ENCODE peak calls at places on chromosomes 1 and 21, in four cellular contexts. One of them, this sample, is unnamed.

GRCh38 chr1:161133220-161133740 is 813 bp upstream of the DEDD start:
- DNase-seq in heart left ventricle: no peak
- DNase-seq in IMR-90: peak; percentile 23
- DNase-seq in breast epithelium: no peak
- DNase-seq in this sample: no peak

GRCh38 chr1:244353572-244354091 is 98.1 kb downstream of the ADSS2 start:
- DNase-seq in heart left ventricle: peak; percentile 68
- DNase-seq in breast epithelium: no peak
- DNase-seq in IMR-90: peak; percentile 97
- DNase-seq in this sample: no peak

GRCh38 chr1:7013833-7014639 is 228.8 kb downstream of the CAMTA1 start:
- DNase-seq in breast epithelium: no peak
- DNase-seq in heart left ventricle: peak; percentile 82
- DNase-seq in IMR-90: no peak
- DNase-seq in this sample: no peak

GRCh38 chr1:94746635-94747525 is 73.3 kb upstream of the SLC44A3 start:
- DNase-seq in breast epithelium: no peak
- DNase-seq in IMR-90: no peak
- DNase-seq in heart left ventricle: no peak
- DNase-seq in this sample: no peak

GRCh38 chr1:221637641-221638041 is 104.2 kb downstream of the DUSP10 start:
- DNase-seq in breast epithelium: no peak
- DNase-seq in heart left ventricle: peak; percentile 49
- DNase-seq in IMR-90: peak; percentile 34
- DNase-seq in this sample: no peak

GRCh38 chr1:234978397-234979291 is 150.0 kb downstream of the TOMM20 start:
- DNase-seq in heart left ventricle: peak; percentile 71
- DNase-seq in IMR-90: peak; percentile 93
- DNase-seq in breast epithelium: no peak
- DNase-seq in this sample: no peak

GRCh38 chr1:227343201-227343600 is 24.9 kb upstream of the CDC42BPA start:
- DNase-seq in heart left ventricle: no peak
- DNase-seq in IMR-90: peak; percentile 11
- DNase-seq in breast epithelium: no peak
- DNase-seq in this sample: no peak

GRCh38 chr1:186304982-186305949 is 69.8 kb downstream of the TPR start:
- DNase-seq in breast epithelium: no peak
- DNase-seq in IMR-90: peak; percentile 13
- DNase-seq in heart left ventricle: no peak
- DNase-seq in this sample: no peak

GRCh38 chr1:107900083-107900945 is 64.7 kb downstream of the VAV3 start:
- DNase-seq in heart left ventricle: no peak
- DNase-seq in breast epithelium: no peak
- DNase-seq in IMR-90: no peak
- DNase-seq in this sample: no peak

GRCh38 chr1:4653796-4654715 is at the start of gene AJAP1:
- DNase-seq in heart left ventricle: no peak
- DNase-seq in IMR-90: no peak
- DNase-seq in breast epithelium: no peak
- DNase-seq in this sample: peak; percentile 38

DNA sequence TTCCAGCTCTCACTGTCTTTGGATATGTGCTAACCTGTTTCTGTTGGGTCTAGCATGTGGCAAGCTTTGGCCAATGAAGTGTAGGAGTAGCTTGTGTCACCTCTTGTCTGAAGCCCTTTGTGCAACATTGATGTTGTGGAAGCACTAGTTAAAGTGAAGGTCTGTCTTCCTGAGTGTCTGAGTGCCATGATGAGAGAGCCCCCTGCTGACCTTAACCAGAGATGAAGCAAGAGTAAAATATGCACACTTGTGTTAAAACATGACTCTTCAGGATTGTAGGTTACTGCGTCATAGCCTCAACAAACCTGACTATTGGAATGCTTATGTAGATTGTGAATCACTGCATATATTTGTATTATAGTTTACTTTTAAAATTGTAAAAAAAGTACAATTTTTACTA is 103.7 kb downstream of the NCAM2 start:
- DNase-seq in heart left ventricle: no peak
- DNase-seq in IMR-90: peak; percentile 85
- DNase-seq in breast epithelium: no peak
- DNase-seq in this sample: peak; percentile 35
- TF ChIP-seq CTCF in heart left ventricle: peak; percentile 29
- TF ChIP-seq CTCF in IMR-90: peak; percentile 31
- TF ChIP-seq CTCF in breast epithelium: peak; percentile 26
- TF ChIP-seq CTCF in this sample: no peak

GRCh38 chr1:31507676-31508530 is 68.4 kb upstream of the TINAGL1 start:
- DNase-seq in breast epithelium: no peak
- DNase-seq in IMR-90: no peak
- DNase-seq in heart left ventricle: no peak
- DNase-seq in this sample: no peak
- TF ChIP-seq CTCF in breast epithelium: no peak
- TF ChIP-seq CTCF in IMR-90: no peak
- TF ChIP-seq CTCF in heart left ventricle: no peak
- TF ChIP-seq CTCF in this sample: no peak

DNA sequence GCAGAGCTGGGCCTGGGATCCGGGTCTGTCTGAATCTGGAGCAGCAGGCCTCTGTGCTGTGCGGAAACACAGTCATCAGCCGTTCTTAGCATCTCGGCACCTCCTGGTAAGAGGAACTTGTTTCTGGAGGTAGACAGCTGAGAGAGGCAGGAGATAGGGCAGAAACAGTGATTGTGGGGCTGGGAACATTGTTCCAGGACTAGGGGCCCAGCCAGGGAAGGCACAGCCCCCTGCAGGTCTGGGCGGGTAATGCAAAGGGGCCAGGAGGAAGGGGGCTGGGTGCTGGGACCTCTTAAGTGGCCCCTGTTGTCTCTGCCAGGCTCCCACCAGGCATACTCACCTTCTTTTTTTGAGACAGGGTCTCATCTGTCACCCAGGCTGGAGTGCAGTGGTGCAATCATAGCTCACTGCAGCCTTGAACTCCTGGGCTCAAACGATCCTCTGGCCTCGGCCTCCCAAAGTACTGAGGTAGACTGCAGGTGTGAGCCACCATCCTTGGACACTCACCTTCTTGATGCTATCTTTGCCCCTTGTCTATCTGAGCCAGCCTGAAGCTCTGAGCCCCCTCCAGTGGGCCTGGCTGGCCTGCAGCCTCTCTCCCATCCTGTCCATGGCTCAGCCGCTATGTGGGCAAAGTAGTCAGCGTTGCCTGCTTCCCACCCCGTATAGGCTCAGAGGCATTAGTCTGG is 134.3 kb upstream of the ZBTB40 start:
- DNase-seq in heart left ventricle: no peak
- DNase-seq in breast epithelium: peak; percentile 9
- DNase-seq in IMR-90: no peak
- DNase-seq in this sample: peak; percentile 73
- TF ChIP-seq CTCF in heart left ventricle: peak; percentile 11
- TF ChIP-seq CTCF in breast epithelium: no peak
- TF ChIP-seq CTCF in IMR-90: peak; percentile 38
- TF ChIP-seq CTCF in this sample: peak; percentile 86

DNA sequence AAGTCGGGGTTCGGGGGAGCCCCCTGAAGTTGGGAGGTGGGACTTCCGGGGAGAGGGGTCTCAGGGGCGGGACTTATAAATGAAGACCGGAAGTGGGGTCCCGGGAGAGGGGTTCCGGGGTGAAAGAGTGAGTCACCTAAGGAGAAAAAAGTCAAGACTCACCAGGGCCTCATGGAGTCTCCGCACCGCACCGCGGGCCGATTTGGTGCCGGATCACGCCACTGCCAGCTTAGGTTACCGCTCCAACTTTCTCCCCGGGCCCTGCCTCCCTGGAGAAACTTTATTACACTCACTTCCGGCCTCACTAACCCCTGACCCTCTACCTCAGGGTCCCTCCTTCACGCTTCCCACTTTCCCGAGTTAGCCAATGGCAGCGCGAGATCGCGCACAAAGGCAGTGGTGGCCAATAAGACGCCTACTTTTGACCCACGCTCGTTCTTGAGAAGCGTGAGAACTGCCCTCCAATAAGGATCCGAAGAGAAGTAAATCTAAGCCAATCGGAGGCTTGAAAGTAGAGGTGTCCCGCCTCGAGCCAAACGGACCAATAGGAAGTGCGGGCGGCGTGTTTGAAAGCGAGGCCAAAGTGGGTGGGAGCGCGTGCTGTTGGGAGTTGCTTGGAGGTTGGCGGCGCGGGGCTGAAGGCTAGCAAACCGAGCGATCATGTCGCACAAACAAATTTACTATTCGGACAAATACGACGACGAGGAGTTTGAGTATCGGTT is at the start of gene CKS1B:
- DNase-seq in breast epithelium: peak; percentile 99
- DNase-seq in heart left ventricle: peak; percentile 99
- DNase-seq in IMR-90: peak; percentile 100
- DNase-seq in this sample: peak; percentile 91
- TF ChIP-seq CTCF in breast epithelium: no peak
- TF ChIP-seq CTCF in heart left ventricle: no peak
- TF ChIP-seq CTCF in IMR-90: no peak
- TF ChIP-seq CTCF in this sample: no peak

DNA sequence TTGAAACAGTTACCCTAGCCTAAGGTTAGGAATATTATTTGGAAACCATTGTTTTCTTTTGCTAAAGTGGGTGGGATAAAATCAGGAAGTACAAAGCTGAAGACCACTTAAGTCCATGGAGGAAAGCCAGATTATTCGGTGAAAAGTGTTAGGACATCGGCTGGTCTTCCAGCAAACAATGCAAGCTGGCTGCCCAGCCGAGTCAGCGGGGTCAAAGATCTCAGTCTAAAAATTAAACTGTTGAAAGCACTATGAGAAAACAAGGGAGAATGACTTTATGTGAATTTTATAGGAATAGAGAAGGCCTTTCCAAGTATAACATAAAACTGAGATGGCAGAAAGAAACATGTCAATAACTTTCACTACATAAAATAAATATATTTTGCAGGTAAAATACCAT is 231.7 kb downstream of the KCNJ6 start:
- DNase-seq in IMR-90: no peak
- DNase-seq in breast epithelium: no peak
- DNase-seq in heart left ventricle: no peak
- DNase-seq in this sample: no peak
- TF ChIP-seq CTCF in IMR-90: no peak
- TF ChIP-seq CTCF in breast epithelium: no peak
- TF ChIP-seq CTCF in heart left ventricle: no peak
- TF ChIP-seq CTCF in this sample: no peak

GRCh38 chr1:110936567-110936966 is 27.2 kb downstream of the LRIF1 start:
- DNase-seq in heart left ventricle: no peak
- DNase-seq in IMR-90: no peak
- DNase-seq in breast epithelium: no peak
- DNase-seq in this sample: no peak
- TF ChIP-seq CTCF in heart left ventricle: no peak
- TF ChIP-seq CTCF in IMR-90: no peak
- TF ChIP-seq CTCF in breast epithelium: no peak
- TF ChIP-seq CTCF in this sample: no peak